ENCODE peak calls at places on chromosome 13, in five cellular contexts. B is GM06990, Y is lower leg skin, J is pancreas, L is AG04449. W is an unnamed sample.

GRCh38 chr13:105518086-105518485 is 1017.4 kb downstream of the EFNB2 start:
- DNase-seq in B (no peak), Y (no peak), J (no peak), L (peak), W (peak)

GRCh38 chr13:110498765-110499164 is 62.8 kb downstream of the RAB20 start:
- DNase-seq in B (no peak), Y (no peak), J (no peak), L (no peak), W (no peak)

GRCh38 chr13:108733141-108733540 is 103.7 kb downstream of the MYO16 start:
- DNase-seq in B (no peak), Y (no peak), J (no peak), L (no peak), W (no peak)

GRCh38 chr13:30486230-30487074 is 20.7 kb upstream of the HMGB1 start:
- DNase-seq in B (no peak), Y (peak), J (peak), L (no peak), W (no peak)

GRCh38 chr13:23350009-23350408 is 83.5 kb downstream of the SACS start:
- DNase-seq in B (no peak), Y (no peak), J (no peak), L (no peak), W (no peak)

GRCh38 chr13:110176431-110176830 is 130.5 kb downstream of the COL4A1 start:
- DNase-seq in B (no peak), Y (no peak), J (no peak), L (no peak), W (no peak)

GRCh38 chr13:36763322-36763721 is 55.7 kb upstream of the RFXAP start:
- DNase-seq in B (no peak), Y (no peak), J (no peak), L (no peak), W (no peak)

GRCh38 chr13:66532146-66532545 is 698.0 kb downstream of the PCDH9 start:
- DNase-seq in B (no peak), Y (no peak), J (no peak), L (no peak), W (peak)

GRCh38 chr13:74061939-74062595 is 72.1 kb downstream of the KLF12 start:
- DNase-seq in B (peak), Y (no peak), J (no peak), L (peak), W (peak)

GRCh38 chr13:112969692-112970338 is 801 bp downstream of the MCF2L start:
- DNase-seq in B (no peak), Y (no peak), J (no peak), L (no peak), W (no peak)

GRCh38 chr13:99288069-99288468 is 19.1 kb downstream of the GPR183 start:
- DNase-seq in B (peak), Y (no peak), J (no peak), L (no peak), W (no peak)

GRCh38 chr13:32838985-32839384 is 177.2 kb upstream of the KL start:
- DNase-seq in B (peak), Y (no peak), J (peak), L (no peak), W (peak)

GRCh38 chr13:93249259-93249917 is 22.8 kb downstream of the GPC6 start:
- DNase-seq in B (no peak), Y (no peak), J (no peak), L (no peak), W (peak)

GRCh38 chr13:82976499-82976898 is 905.8 kb downstream of the SLITRK1 start:
- DNase-seq in B (no peak), Y (no peak), J (no peak), L (no peak), W (no peak)

GRCh38 chr13:79966039-79966438 is 374.9 kb downstream of the SPRY2 start:
- DNase-seq in B (no peak), Y (no peak), J (no peak), L (no peak), W (no peak)

GRCh38 chr13:43725460-43725859 is 61.3 kb downstream of the ENOX1 start:
- DNase-seq in B (no peak), Y (no peak), J (no peak), L (no peak), W (no peak)
- H3K4me3 ChIP-seq in B (no peak), Y (no peak), J (no peak), L (no peak), W (no peak)

DNA sequence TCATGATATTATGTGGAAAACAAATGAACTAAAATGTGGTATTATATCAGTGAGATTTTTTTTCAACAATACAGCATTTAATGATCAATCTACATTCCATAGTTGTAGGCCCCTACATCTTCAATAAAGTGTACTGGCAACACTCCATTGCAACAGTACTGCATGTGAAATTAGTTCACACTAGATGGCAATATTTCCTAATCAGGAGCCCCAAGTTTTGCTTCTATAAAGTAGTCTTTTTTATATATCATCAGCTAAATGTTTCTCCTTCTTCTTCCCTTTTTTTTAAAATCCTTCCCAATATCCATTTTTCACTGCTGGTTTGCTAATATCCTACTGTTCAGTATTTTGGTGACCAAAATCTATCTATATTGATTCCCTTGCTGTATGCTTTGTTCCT is 528.3 kb upstream of the ATXN8OS start:
- DNase-seq in B (no peak), Y (no peak), J (no peak), L (no peak), W (no peak)
- TF ChIP-seq CTCF in B (no peak), Y (no peak), J (no peak), L (no peak), W (no peak)

GRCh38 chr13:42651936-42652641 is 78.1 kb downstream of the TNFSF11 start:
- DNase-seq in B (no peak), Y (no peak), J (no peak), L (no peak), W (no peak)
- H3K4me3 ChIP-seq in B (no peak), Y (no peak), J (no peak), L (no peak), W (no peak)

GRCh38 chr13:78121001-78121400 is 202.4 kb upstream of the EDNRB start:
- DNase-seq in B (no peak), Y (no peak), J (no peak), L (no peak), W (no peak)

GRCh38 chr13:78121459-78122348 is 203.1 kb upstream of the EDNRB start:
- DNase-seq in B (peak), Y (no peak), J (no peak), L (no peak), W (peak)
- TF ChIP-seq CTCF in B (peak), Y (no peak), J (peak), L (peak), W (peak)

DNA sequence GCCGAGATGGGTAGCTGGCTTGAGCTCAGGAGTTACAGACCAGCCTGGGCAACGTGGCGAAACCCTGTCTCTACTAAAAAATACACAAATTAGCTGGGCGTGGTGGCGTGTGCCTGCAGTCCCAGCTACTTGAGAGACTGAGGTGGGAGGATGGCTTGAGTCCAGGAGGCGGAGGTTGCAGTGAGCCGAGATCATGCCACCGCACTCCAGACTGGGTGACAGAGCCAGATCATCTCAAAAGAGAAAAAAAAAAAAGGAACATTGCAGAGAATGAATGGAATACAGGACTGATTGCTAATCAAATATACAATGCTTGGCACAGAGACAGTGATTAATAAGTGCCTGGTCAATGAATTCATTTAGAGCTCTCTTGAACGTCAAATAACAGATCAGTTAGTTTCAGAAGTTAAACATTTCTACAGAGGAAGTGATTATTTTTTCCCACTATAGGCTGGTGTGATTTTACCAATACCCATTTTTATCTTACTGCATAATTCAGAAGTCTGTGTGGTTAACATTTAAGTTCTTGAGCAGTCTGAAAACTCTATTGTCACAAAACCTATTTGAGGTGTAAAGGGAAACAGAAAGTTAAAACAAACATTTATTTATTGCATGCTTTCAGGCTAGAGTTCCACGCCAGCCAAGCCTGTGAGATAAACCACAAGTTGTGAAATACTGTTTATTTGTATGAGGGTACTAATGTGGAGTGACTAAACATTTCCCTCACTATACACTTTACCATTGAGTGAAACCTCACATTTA is 7.7 kb upstream of the TBC1D4 start:
- DNase-seq in B (peak), Y (no peak), J (no peak), L (no peak), W (no peak)
- H3K4me3 ChIP-seq in B (no peak), Y (no peak), J (no peak), L (no peak), W (no peak)

GRCh38 chr13:45492538-45492937 is 27.8 kb downstream of the COG3 start:
- DNase-seq in B (no peak), Y (no peak), J (no peak), L (no peak), W (no peak)

DNA sequence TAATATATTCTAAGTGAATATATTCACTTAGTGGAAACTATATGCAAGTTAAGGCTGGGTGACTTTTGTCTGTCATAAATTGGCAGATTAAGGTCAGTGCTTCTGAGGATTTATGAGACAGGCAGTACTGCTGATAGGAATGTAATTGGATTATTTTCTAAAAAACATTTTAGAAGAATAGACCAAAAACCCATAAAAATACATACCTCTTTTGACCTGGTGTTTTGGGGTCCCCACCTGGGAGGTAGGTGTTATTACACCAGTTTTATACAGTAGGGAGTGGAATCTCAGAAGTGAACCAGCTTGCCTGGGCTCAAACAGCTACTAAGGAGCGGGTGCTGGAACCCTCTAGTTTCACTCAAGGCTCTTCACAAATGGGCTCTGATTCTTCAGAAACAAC is 25.3 kb downstream of the COG3 start:
- DNase-seq in B (no peak), Y (no peak), J (no peak), L (no peak), W (no peak)
- TF ChIP-seq CTCF in B (peak), Y (no peak), J (no peak), L (no peak), W (no peak)

DNA sequence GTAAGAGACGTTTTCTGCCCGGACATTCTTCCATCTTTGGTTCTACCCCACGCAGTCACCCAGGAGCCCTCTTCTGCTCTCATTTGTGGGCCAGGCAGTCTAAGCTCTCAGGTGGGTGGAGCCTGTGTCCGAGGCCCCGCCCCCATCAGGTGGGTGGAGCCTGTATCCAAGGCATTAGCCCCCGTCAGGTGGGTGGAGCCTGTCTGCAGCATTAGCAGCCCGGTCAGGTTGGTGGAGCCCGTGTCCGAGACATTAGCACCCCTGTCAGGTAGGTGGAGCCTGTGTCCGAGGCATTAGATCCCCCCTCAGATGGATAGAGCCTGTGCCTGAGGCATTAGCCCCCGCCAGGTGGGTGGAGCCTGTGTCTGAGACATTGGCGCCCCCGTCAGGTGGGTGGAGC is 45.5 kb upstream of the C13orf46 start:
- DNase-seq in B (no peak), Y (no peak), J (no peak), L (no peak), W (no peak)
- H3K4me3 ChIP-seq in B (no peak), Y (no peak), J (no peak), L (no peak), W (no peak)

GRCh38 chr13:28636078-28636477 is 22.9 kb upstream of the POMP start:
- DNase-seq in B (no peak), Y (no peak), J (no peak), L (peak), W (no peak)
- TF ChIP-seq CTCF in B (no peak), Y (no peak), J (no peak), L (no peak), W (no peak)

W was measured in brain microvascular endothelial cell.